ENCODE peak calls at places on chromosomes 1 and 21, in four cellular contexts. U, K, N and R are unnamed samples.

GRCh38 chr21:45371092-45371491 is 33.9 kb upstream of the COL18A1 start:
- DNase-seq in U (no peak), K (no peak), N (no peak), R (no peak)

GRCh38 chr1:220363196-220363831 is 91.1 kb upstream of the RAB3GAP2 start:
- DNase-seq in U (no peak), K (no peak), N (peak; percentile 47), R (no peak)

GRCh38 chr1:101282314-101283087 is 45.7 kb downstream of the S1PR1 start:
- DNase-seq in U (no peak), K (no peak), N (no peak), R (no peak)

GRCh38 chr1:228794810-228795209 is 59.5 kb downstream of the RHOU start:
- DNase-seq in U (no peak), K (no peak), N (no peak), R (no peak)

GRCh38 chr1:171431994-171432393 is 53.3 kb upstream of the PRRC2C start:
- DNase-seq in U (no peak), K (no peak), N (no peak), R (no peak)

GRCh38 chr1:94302960-94303359 is 65.6 kb upstream of the ARHGAP29 start:
- DNase-seq in U (no peak), K (no peak), N (no peak), R (no peak)

GRCh38 chr1:239731079-239731744 is 344.8 kb downstream of the CHRM3 start:
- DNase-seq in U (no peak), K (no peak), N (no peak), R (no peak)

GRCh38 chr1:201404016-201404598 is 5.0 kb upstream of the LAD1 start:
- DNase-seq in U (no peak), K (no peak), N (no peak), R (no peak)

GRCh38 chr21:45225741-45226327 is 61.9 kb downstream of the POFUT2 start:
- DNase-seq in U (no peak), K (no peak), N (no peak), R (no peak)

GRCh38 chr21:31218830-31219608 is 125.0 kb downstream of the TIAM1 start:
- DNase-seq in U (no peak), K (peak; percentile 51), N (peak; percentile 51), R (no peak)

GRCh38 chr1:81689531-81689941 is 111.2 kb upstream of the ADGRL2 start:
- DNase-seq in U (no peak), K (no peak), N (no peak), R (no peak)

GRCh38 chr1:91166106-91166712 is 144.4 kb upstream of the ZNF644 start:
- DNase-seq in U (no peak), K (peak; percentile 73), N (peak; percentile 57), R (peak; percentile 59)

GRCh38 chr1:27057389-27057788 is 44.7 kb upstream of the TENT5B start:
- DNase-seq in U (no peak), K (no peak), N (no peak), R (no peak)

GRCh38 chr1:3062616-3063378 is 6.2 kb upstream of the PRDM16 start:
- DNase-seq in U (no peak), K (no peak), N (no peak), R (no peak)

GRCh38 chr1:7549277-7549676 is 221.8 kb upstream of the VAMP3 start:
- DNase-seq in U (no peak), K (peak; percentile 91), N (peak; percentile 84), R (peak; percentile 77)

GRCh38 chr1:171438441-171438840 is 46.9 kb upstream of the PRRC2C start:
- DNase-seq in U (no peak), K (peak; percentile 67), N (peak; percentile 83), R (peak; percentile 80)

GRCh38 chr21:38823737-38824123 is 18.0 kb downstream of the ETS2 start:
- DNase-seq in U (no peak), K (no peak), N (no peak), R (no peak)

GRCh38 chr1:81554108-81554507 is 246.6 kb upstream of the ADGRL2 start:
- DNase-seq in U (no peak), K (no peak), N (no peak), R (no peak)